ENCODE peak calls at places on chromosomes 16 and 17, in six cellular contexts. I is activated CD8-positive, alpha-beta memory T cell treated with anti-CD3 and anti-CD28 coated beads, Interleukin-2, amount 50 U/mL, for 48 hours; V is SHP77; O is NCI-H510A treated with DMSO at 0.1 percent for 48 hours; K is effector CD4-positive, alpha-beta T cell; G is C1 segment of cervical spinal cord. S is an unnamed sample.

GRCh38 chr17:273994-274832 is 78.4 kb downstream of the RPH3AL start:
- DNase-seq in I (no peak), V (no peak), O (no peak), K (no peak), G (no peak), S (no peak)

GRCh38 chr16:53732296-53732929 is 28.5 kb downstream of the FTO start:
- DNase-seq in I (no peak), V (no peak), O (no peak), K (no peak), G (no peak), S (no peak)

GRCh38 chr16:70416748-70417616 is 21.9 kb downstream of the ST3GAL2 start:
- DNase-seq in I (no peak), V (peak; percentile 34), O (peak; percentile 56), K (no peak), G (no peak), S (no peak)

GRCh38 chr17:29113334-29113733 is 66.9 kb downstream of the MYO18A start:
- DNase-seq in I (no peak), V (no peak), O (no peak), K (no peak), G (no peak), S (no peak)

GRCh38 chr17:77512062-77512946 is 371.5 kb downstream of the SEC14L1 start:
- DNase-seq in I (peak; percentile 4), V (no peak), O (no peak), K (no peak), G (no peak), S (no peak)

GRCh38 chr17:82923366-82924113 is 83.7 kb upstream of the ZNF750 start:
- DNase-seq in I (no peak), V (no peak), O (peak; percentile 68), K (no peak), G (no peak), S (no peak)

GRCh38 chr16:89446136-89446974 is 44.0 kb downstream of the ANKRD11 start:
- DNase-seq in I (no peak), V (no peak), O (no peak), K (no peak), G (no peak), S (no peak)

GRCh38 chr16:76931186-76931585 is 259.8 kb upstream of the MON1B start:
- DNase-seq in I (no peak), V (no peak), O (no peak), K (no peak), G (no peak), S (no peak)

GRCh38 chr16:87570938-87571867 is 31.1 kb upstream of the JPH3 start:
- DNase-seq in I (no peak), V (peak; percentile 79), O (peak; percentile 2), K (no peak), G (no peak), S (no peak)

GRCh38 chr16:26457061-26457460 is 609.7 kb upstream of the C16orf82 start:
- DNase-seq in I (no peak), V (no peak), O (no peak), K (no peak), G (no peak), S (no peak)

GRCh38 chr17:8994319-8994718 is 27.0 kb upstream of the NTN1 start:
- DNase-seq in I (peak; percentile 82), V (peak; percentile 18), O (no peak), K (peak; percentile 22), G (no peak), S (peak; percentile 33)

GRCh38 chr16:67666538-67667433 is at the start of the genes C16orf86 and ENKD1:
- DNase-seq in I (peak; percentile 90), V (peak; percentile 77), O (peak; percentile 27), K (peak; percentile 80), G (peak; percentile 39), S (peak; percentile 78)

GRCh38 chr17:77329741-77330531 is 189.2 kb downstream of the SEC14L1 start:
- DNase-seq in I (peak; percentile 50), V (no peak), O (no peak), K (no peak), G (no peak), S (no peak)

GRCh38 chr17:33284022-33284421 is 9.1 kb downstream of the ASIC2 start:
- DNase-seq in I (no peak), V (peak; percentile 27), O (no peak), K (no peak), G (no peak), S (no peak)

S was measured in central memory CD4-positive, alpha-beta T cell.